ENCODE peak calls at places on chromosomes 13 and 19, in four cellular contexts. O is H9; C is neural crest cell; D is CD4-positive, alpha-beta T cell. W is an unnamed sample.

GRCh38 chr19:4831351-4832340 is at the start of gene TICAM1:
- DNase-seq in C (no peak), D (peak; percentile 75), O (no peak), W (peak; percentile 53)

GRCh38 chr13:75251188-75251587 is 230.8 kb downstream of the TBC1D4 start:
- DNase-seq in C (no peak), D (no peak), O (no peak), W (no peak)

GRCh38 chr13:72527333-72527732 is 200.1 kb downstream of the MZT1 start:
- DNase-seq in C (no peak), O (no peak), D (no peak), W (no peak)

GRCh38 chr19:51971624-51972023 is 15.0 kb downstream of the ZNF350 start:
- DNase-seq in O (no peak), C (no peak), D (no peak), W (no peak)

GRCh38 chr19:4639531-4640246 is 373 bp downstream of the TNFAIP8L1 start:
- DNase-seq in D (peak; percentile 36), O (no peak), C (no peak), W (no peak)

GRCh38 chr13:97257228-97257755 is 35.2 kb downstream of the MBNL2 start:
- DNase-seq in D (no peak), C (no peak), O (no peak), W (no peak)

GRCh38 chr13:87274209-87274819 is 396.9 kb upstream of the SLITRK5 start:
- DNase-seq in D (no peak), O (peak; percentile 36), C (peak; percentile 53), W (no peak)

GRCh38 chr13:30526612-30527217 is 61.0 kb upstream of the HMGB1 start:
- DNase-seq in D (no peak), O (peak; percentile 35), C (peak; percentile 8), W (no peak)

GRCh38 chr13:19382111-19382510 is 179.2 kb downstream of the TPTE2 start:
- DNase-seq in O (no peak), D (no peak), C (no peak), W (no peak)

GRCh38 chr13:19950374-19950773 is 8.2 kb upstream of the ZMYM2 start:
- DNase-seq in O (no peak), D (no peak), C (no peak), W (no peak)

GRCh38 chr13:79987323-79987722 is 353.6 kb downstream of the SPRY2 start:
- DNase-seq in O (no peak), C (no peak), D (no peak), W (no peak)

GRCh38 chr19:55585658-55586339 is 5.2 kb upstream of the ZNF579 start:
- DNase-seq in D (peak; percentile 49), C (peak; percentile 73), O (peak; percentile 90), W (peak; percentile 70)

GRCh38 chr19:19539738-19540703 is 2.0 kb downstream of the CILP2 start:
- DNase-seq in O (peak; percentile 94), D (peak; percentile 63), C (no peak), W (no peak)

GRCh38 chr19:29724741-29725140 is 9.7 kb upstream of the C19orf12 start:
- DNase-seq in O (no peak), C (no peak), D (no peak), W (no peak)

GRCh38 chr19:38893341-38893771 is 6.1 kb downstream of the SIRT2 start:
- DNase-seq in D (no peak), C (no peak), O (no peak), W (no peak)

GRCh38 chr13:50715402-50716146 is 127.9 kb downstream of the DLEU7 start:
- DNase-seq in C (no peak), D (no peak), O (no peak), W (no peak)
- TF ChIP-seq CTCF in C (no peak), D (no peak), O (no peak), W (no peak)

GRCh38 chr19:32748948-32749347 is 29.4 kb downstream of the TDRD12 start:
- DNase-seq in D (no peak), C (no peak), O (no peak), W (no peak)
- TF ChIP-seq CTCF in D (no peak), C (no peak), O (no peak), W (no peak)

DNA sequence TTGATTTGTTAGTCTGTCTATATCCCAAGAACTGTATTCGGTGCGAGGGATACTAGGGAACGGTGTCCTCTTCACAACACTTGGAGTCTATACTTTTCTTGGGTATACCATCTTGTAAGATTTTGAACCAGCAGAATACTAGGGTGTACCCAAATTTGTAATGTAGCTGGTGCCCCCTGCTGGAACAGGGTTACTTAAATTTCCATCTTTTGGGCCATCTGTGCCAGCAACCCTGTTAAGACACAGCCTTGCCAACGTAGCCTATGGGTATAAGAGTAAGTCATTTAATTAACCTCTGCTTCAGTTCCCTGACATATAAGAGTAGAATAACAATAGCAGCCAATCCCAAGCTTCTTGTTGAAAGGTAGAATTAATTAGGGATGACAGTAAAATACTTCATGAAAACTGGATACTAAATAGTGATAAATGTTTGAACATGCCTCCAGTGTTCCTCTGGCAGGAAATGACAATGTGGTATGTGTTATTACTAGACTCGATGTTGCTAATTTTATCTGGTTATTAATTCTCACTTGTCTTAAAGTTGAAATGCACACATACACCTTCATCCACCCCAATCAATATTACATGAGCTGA is 607.6 kb downstream of the FGF9 start:
- DNase-seq in D (peak; percentile 66), C (peak; percentile 47), O (peak; percentile 49), W (no peak)
- TF ChIP-seq CTCF in D (peak; percentile 71), C (peak; percentile 65), O (peak; percentile 69), W (no peak)

GRCh38 chr19:13839193-13839937 is 37.6 kb upstream of the NANOS3 start:
- DNase-seq in C (no peak), O (peak; percentile 81), D (peak; percentile 73), W (no peak)
- TF ChIP-seq CTCF in C (no peak), O (peak; percentile 20), D (no peak), W (no peak)

GRCh38 chr19:35212241-35212640 is 16.3 kb downstream of the FAM187B start:
- DNase-seq in C (no peak), D (no peak), O (no peak), W (no peak)
- TF ChIP-seq CTCF in C (no peak), D (no peak), O (no peak), W (no peak)

GRCh38 chr13:33610471-33611015 is 207.4 kb upstream of the RFC3 start:
- DNase-seq in C (peak; percentile 20), O (peak; percentile 84), D (peak; percentile 40), W (no peak)
- TF ChIP-seq CTCF in C (no peak), O (peak; percentile 21), D (no peak), W (no peak)

GRCh38 chr19:11963566-11964355 is 1.1 kb upstream of the ZNF763 start:
- DNase-seq in D (peak; percentile 78), O (peak; percentile 82), C (peak; percentile 77), W (peak; percentile 73)

GRCh38 chr19:11964858-11965645 is at the start of gene ZNF763:
- DNase-seq in C (peak; percentile 80), D (peak; percentile 88), O (peak; percentile 97), W (peak; percentile 56)

GRCh38 chr19:11970174-11970573 is 5.3 kb downstream of the ZNF763 start:
- DNase-seq in O (no peak), D (no peak), C (no peak), W (no peak)

DNA sequence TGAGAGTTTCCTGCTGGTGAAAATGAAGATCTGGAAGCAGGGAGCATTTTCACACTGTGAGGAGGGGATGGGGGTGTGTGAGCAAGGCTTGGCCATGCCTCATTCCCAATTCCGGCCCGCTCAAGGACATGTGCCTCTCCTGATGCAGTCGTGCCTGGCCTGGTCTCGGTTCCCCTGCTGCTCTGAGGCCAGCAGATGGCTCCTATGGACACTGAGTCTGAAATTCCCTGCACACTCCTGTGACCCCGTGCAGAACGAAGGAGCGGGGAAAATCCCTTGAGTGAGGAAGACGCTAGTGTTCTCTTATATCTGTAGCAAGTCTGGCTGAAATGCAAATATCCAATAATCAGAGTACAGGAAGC is 363 bp upstream of the ZNF763 start:
- DNase-seq in C (no peak), D (no peak), O (no peak), W (no peak)
- TF ChIP-seq CTCF in C (no peak), D (no peak), O (no peak), W (peak; percentile 20)

DNA sequence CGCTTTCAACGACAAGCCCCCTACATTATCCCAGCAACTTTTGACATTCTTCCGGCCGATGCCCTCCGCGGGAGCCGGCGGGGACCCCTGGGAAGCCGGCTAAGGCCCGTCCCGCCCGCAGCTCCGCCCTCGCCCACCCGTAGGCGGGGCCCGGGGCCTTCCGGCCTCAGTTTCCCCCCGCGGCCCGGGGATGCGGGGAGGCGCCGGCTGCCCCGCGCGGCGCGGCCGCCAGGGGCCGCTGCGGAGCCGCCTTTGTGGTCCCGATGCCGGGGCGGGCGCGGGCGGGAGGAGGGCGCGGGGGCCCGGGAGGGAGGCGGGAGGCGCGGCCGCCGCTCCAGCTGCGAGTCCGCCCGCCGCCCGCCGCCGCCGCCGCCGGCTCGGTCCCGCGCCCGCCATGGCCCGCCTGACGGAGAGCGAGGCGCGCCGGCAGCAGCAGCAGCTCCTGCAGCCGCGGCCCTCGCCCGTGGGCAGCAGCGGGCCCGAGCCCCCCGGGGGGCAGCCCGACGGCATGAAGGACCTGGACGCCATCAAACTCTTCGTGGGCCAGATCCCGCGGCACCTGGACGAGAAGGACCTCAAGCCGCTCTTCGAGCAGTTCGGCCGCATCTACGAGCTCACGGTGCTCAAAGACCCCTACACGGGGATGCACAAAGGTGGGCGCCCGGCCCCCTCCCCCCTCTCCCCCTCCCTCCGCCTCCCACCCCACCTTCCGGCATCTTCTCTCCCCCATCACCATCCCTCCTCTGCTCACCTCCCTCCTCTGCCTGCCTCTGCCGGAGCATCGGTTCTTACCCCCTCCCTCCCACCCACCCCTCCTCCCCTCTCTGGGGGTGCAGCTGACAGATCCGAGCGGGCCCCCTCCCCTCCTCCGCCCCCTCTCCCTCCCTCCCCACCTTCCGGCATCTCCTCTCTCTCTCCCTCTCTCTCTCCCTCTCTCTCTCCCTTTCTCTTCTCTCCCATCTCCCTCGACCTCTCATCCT is at the start of gene CELF5:
- DNase-seq in C (peak; percentile 58), D (peak; percentile 67), O (peak; percentile 57), W (peak; percentile 81)
- TF ChIP-seq CTCF in C (peak; percentile 72), D (no peak), O (peak; percentile 58), W (peak; percentile 41)

GRCh38 chr19:15126511-15126910 is 19.3 kb downstream of the SYDE1 start:
- DNase-seq in C (no peak), O (no peak), D (no peak), W (no peak)
- TF ChIP-seq CTCF in C (no peak), O (no peak), D (no peak), W (no peak)

W was measured in D721Med.